ENCODE peak calls at places on chromosomes 11 and 22, in seven cellular contexts. O, W, Z, H, N, E and L are unnamed samples.

GRCh38 chr11:74035264-74035663 is 26.4 kb upstream of the UCP3 start:
- DNase-seq in O (no peak), W (no peak), Z (no peak), H (no peak), N (no peak), E (no peak), L (no peak)

GRCh38 chr11:719214-720016 is 13.4 kb downstream of the EPS8L2 start:
- DNase-seq in O (no peak), W (peak; percentile 59), Z (no peak), H (no peak), N (no peak), E (no peak), L (no peak)

GRCh38 chr11:10302744-10303557 is 1.9 kb upstream of the ADM start:
- DNase-seq in O (peak; percentile 54), W (peak; percentile 73), Z (peak; percentile 61), H (peak; percentile 89), N (peak; percentile 72), E (peak; percentile 71), L (no peak)

GRCh38 chr11:61505640-61506155 is 2.9 kb upstream of the LRRC10B start:
- DNase-seq in O (no peak), W (no peak), Z (no peak), H (no peak), N (no peak), E (no peak), L (peak; percentile 84)

GRCh38 chr22:30310881-30311771 is 15.6 kb downstream of the TBC1D10A start:
- DNase-seq in O (peak; percentile 95), W (no peak), Z (no peak), H (peak; percentile 80), N (no peak), E (no peak), L (peak; percentile 96)

GRCh38 chr11:121497176-121497995 is 44.6 kb upstream of the SORL1-AS1 start:
- DNase-seq in O (no peak), W (no peak), Z (no peak), H (no peak), N (no peak), E (no peak), L (no peak)

GRCh38 chr11:119317592-119318239 is 786 bp upstream of the MCAM start:
- DNase-seq in O (no peak), W (no peak), Z (no peak), H (no peak), N (no peak), E (no peak), L (no peak)

GRCh38 chr11:12092714-12093113 is 17.7 kb upstream of the MICAL2 start:
- DNase-seq in O (no peak), W (no peak), Z (no peak), H (no peak), N (no peak), E (no peak), L (no peak)

GRCh38 chr11:1574256-1575242 is 2.5 kb upstream of the DUSP8 start:
- DNase-seq in O (peak; percentile 4), W (no peak), Z (peak; percentile 55), H (peak; percentile 58), N (peak; percentile 79), E (peak; percentile 45), L (no peak)

GRCh38 chr11:112343368-112344039 is 82.8 kb upstream of the PLET1 start:
- DNase-seq in O (no peak), W (peak; percentile 29), Z (no peak), H (no peak), N (no peak), E (no peak), L (peak; percentile 38)

GRCh38 chr11:15119826-15120225 is 5.1 kb downstream of the INSC start:
- DNase-seq in O (no peak), W (no peak), Z (no peak), H (no peak), N (no peak), E (no peak), L (peak; percentile 38)

GRCh38 chr22:28674121-28674563 is 5.5 kb downstream of the TTC28 start:
- DNase-seq in O (no peak), W (peak; percentile 71), Z (no peak), H (no peak), N (no peak), E (peak; percentile 37), L (peak; percentile 61)

GRCh38 chr22:36506637-36507517 is at the start of gene FOXRED2:
- DNase-seq in O (peak; percentile 10), W (peak; percentile 72), Z (peak; percentile 85), H (peak; percentile 90), N (peak; percentile 97), E (peak; percentile 92), L (no peak)

GRCh38 chr22:36358533-36359171 is 29.1 kb downstream of the MYH9 start:
- DNase-seq in O (no peak), W (no peak), Z (no peak), H (no peak), N (no peak), E (no peak), L (no peak)

GRCh38 chr22:41912338-41913039 is 2.4 kb downstream of the SHISA8 start:
- DNase-seq in O (no peak), W (no peak), Z (no peak), H (no peak), N (no peak), E (no peak), L (no peak)